ENCODE peak calls at places on chromosomes 4 and X, in eight cellular contexts. U is tibial nerve; C is lower lobe of right lung; V is small intestine; E is upper lobe of left lung; N is body of pancreas; I is endothelial cell of umbilical vein; S is CD4-positive, alpha-beta T cell. J is an unnamed sample.

GRCh38 chr4:156169011-156169410 is 215.3 kb upstream of the CTSO start:
- DNase-seq in U (no peak), C (no peak), V (no peak), E (no peak), N (peak), I (peak), S (no peak), J (no peak)

GRCh38 chrX:124347242-124347641 is 879 bp downstream of the SH2D1A start:
- DNase-seq in U (no peak), C (no peak), V (no peak), E (no peak), N (no peak), I (no peak), S (no peak), J (no peak)

GRCh38 chrX:17527135-17527701 is 152.2 kb downstream of the NHS start:
- DNase-seq in U (peak), C (peak), V (peak), E (peak), N (peak), I (peak), S (no peak), J (no peak)

GRCh38 chrX:15206306-15206705 is 63.6 kb downstream of the ASB9 start:
- DNase-seq in U (no peak), C (no peak), V (peak), E (no peak), N (peak), I (peak), S (no peak), J (no peak)

GRCh38 chrX:8284131-8284530 is 113.1 kb upstream of the VCX2 start:
- DNase-seq in U (no peak), C (no peak), V (no peak), E (peak), N (no peak), I (peak), S (no peak), J (no peak)

GRCh38 chr4:139875456-139875855 is 209.8 kb downstream of the MGST2 start:
- DNase-seq in U (no peak), C (no peak), V (no peak), E (no peak), N (peak), I (no peak), S (no peak), J (no peak)

GRCh38 chr4:169802871-169803270 is 45.1 kb upstream of the HPF1 start:
- DNase-seq in U (no peak), C (no peak), V (no peak), E (no peak), N (no peak), I (no peak), S (no peak), J (no peak)

GRCh38 chr4:139913995-139914394 is 240.0 kb downstream of the MAML3 start:
- DNase-seq in U (no peak), C (no peak), V (no peak), E (no peak), N (no peak), I (no peak), S (no peak), J (no peak)

GRCh38 chr4:183517781-183518180 is 12.9 kb downstream of the ING2 start:
- DNase-seq in U (no peak), C (no peak), V (no peak), E (no peak), N (peak), I (no peak), S (no peak), J (no peak)

GRCh38 chr4:74823194-74823593 is 28.9 kb upstream of the BTC start:
- DNase-seq in U (no peak), C (no peak), V (no peak), E (no peak), N (no peak), I (no peak), S (no peak), J (no peak)

GRCh38 chrX:21487832-21488231 is 113.6 kb downstream of the CNKSR2 start:
- DNase-seq in U (no peak), C (no peak), V (peak), E (no peak), N (no peak), I (peak), S (no peak), J (no peak)

GRCh38 chr4:76257824-76258223 is 6.3 kb downstream of the FAM47E start:
- DNase-seq in U (no peak), C (no peak), V (no peak), E (no peak), N (no peak), I (no peak), S (no peak), J (no peak)

GRCh38 chr4:76712564-76712963 is 185.4 kb downstream of the SOWAHB start:
- DNase-seq in U (no peak), C (no peak), V (peak), E (no peak), N (no peak), I (no peak), S (no peak), J (no peak)

GRCh38 chrX:53074987-53075386 is 7.2 kb upstream of the TSPYL2 start:
- DNase-seq in U (no peak), C (no peak), V (no peak), E (no peak), N (no peak), I (no peak), S (no peak), J (no peak)

GRCh38 chrX:153456161-153456560 is 10.3 kb upstream of the TREX2 start:
- DNase-seq in U (no peak), C (no peak), V (no peak), E (no peak), N (no peak), I (no peak), S (no peak), J (no peak)

GRCh38 chr4:144582105-144582850 is 63.7 kb upstream of the HHIP start:
- DNase-seq in U (no peak), C (no peak), V (no peak), E (no peak), N (no peak), I (peak), S (no peak), J (no peak)

GRCh38 chr4:8001564-8002355 is 62.1 kb upstream of the AFAP1 start:
- DNase-seq in U (no peak), C (no peak), V (no peak), E (no peak), N (no peak), I (no peak), S (no peak), J (no peak)
- H3K27ac ChIP-seq in U (no peak), C (no peak), V (no peak), E (no peak), N (no peak), I (no peak), S (no peak), J (no peak)

DNA sequence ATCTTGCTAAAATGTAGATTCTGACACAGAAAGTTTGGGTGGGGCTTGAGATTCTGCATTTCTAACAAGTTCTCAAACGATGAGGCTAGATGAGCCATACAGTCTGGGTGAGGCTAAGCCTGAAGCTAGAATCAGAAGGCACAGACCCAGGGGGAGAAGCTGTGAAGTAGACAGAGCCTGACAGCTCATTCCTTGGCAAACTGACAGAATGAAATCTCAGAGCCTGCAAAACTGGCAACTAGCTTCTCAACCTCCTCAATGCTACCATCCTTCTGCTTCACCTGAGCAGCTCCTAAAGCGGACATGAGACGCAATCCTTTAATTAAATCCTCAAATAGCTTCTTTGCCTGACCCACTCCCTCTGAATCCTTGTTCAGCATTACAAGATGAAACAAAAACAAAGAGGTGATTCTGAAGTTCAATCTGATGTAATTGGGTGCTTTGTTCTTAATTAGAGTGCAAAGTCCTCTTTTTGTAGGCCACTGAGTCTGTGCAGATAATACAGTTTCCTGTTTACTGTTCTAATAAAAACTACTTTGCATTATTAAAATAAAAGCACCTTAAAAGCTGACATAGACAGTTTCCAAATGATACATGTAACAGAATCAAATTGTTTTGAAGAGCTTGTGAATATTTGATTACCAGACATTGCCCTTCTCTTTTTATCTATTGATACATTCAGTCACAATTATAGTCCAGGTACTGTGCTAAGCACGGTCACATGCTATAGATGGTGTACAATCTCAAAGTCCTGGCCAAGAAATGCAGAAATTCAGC is 71.0 kb upstream of the BMP2K start:
- DNase-seq in U (no peak), C (no peak), V (peak), E (no peak), N (no peak), I (no peak), S (no peak), J (no peak)
- H3K27ac ChIP-seq in U (no peak), C (no peak), V (peak), E (no peak), N (no peak), I (no peak), S (no peak), J (peak)

DNA sequence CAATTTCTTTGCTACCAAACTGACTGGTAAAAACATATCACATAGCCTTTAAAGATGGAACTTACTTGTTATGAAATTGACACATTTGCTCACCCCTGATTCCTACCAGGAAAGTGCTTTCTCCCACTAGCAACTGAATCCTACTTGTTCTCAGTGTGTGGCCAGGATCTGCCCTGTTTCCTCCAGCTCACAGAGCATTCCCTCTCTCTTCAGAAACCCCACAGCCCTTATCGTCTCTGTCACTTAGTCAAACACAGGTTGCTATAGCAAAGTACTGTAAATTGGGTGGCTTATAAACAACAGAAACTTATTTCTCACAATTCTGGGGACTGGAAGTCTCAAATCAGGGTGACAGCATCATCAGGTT is 265.2 kb upstream of the BOD1L1 start:
- DNase-seq in U (no peak), C (no peak), V (no peak), E (no peak), N (no peak), I (peak), S (no peak), J (no peak)
- H3K27ac ChIP-seq in U (no peak), C (no peak), V (no peak), E (no peak), N (no peak), I (peak), S (no peak), J (peak)

GRCh38 chrX:148984238-148984637 is 483.8 kb downstream of the AFF2 start:
- DNase-seq in U (no peak), C (no peak), V (no peak), E (no peak), N (no peak), I (no peak), S (no peak), J (no peak)
- H3K27ac ChIP-seq in U (no peak), C (no peak), V (no peak), E (no peak), N (no peak), I (no peak), S (no peak), J (no peak)

J was measured in caudate nucleus.